ENCODE peak calls at places on chromosome 4, in five cellular contexts. V is HCT116; S is EH; F is adrenal gland; X is activated T-helper 1 cell treated with anti-CD3 and anti-CD28 coated beads, Interleukin-2, amount 50 U/mL, for 16 hours. E is an unnamed sample.

GRCh38 chr4:98166025-98166730 is 22.9 kb upstream of the STPG2 start:
- DNase-seq in V (peak), S (no peak), F (peak), X (no peak), E (peak)

GRCh38 chr4:183588169-183588675 is 70.8 kb downstream of the RWDD4 start:
- DNase-seq in V (no peak), S (peak), F (peak), X (no peak), E (no peak)

GRCh38 chr4:169885893-169886292 is 128.1 kb upstream of the HPF1 start:
- DNase-seq in V (no peak), S (no peak), F (no peak), X (no peak), E (no peak)

GRCh38 chr4:37983951-37984350 is 23.8 kb downstream of the PTTG2 start:
- DNase-seq in V (no peak), S (peak), F (no peak), X (no peak), E (no peak)

GRCh38 chr4:157005193-157005592 is 33.6 kb upstream of the PDGFC start:
- DNase-seq in V (no peak), S (no peak), F (peak), X (no peak), E (no peak)

GRCh38 chr4:159003420-159004253 is 99.2 kb upstream of the RAPGEF2 start:
- DNase-seq in V (no peak), S (peak), F (no peak), X (no peak), E (no peak)

GRCh38 chr4:101711590-101712255 is 78.8 kb upstream of the BANK1 start:
- DNase-seq in V (no peak), S (no peak), F (no peak), X (no peak), E (no peak)

GRCh38 chr4:175378372-175378771 is 433.7 kb downstream of the GPM6A start:
- DNase-seq in V (no peak), S (no peak), F (no peak), X (no peak), E (no peak)

GRCh38 chr4:24809376-24809775 is 14.0 kb downstream of the SOD3 start:
- DNase-seq in V (no peak), S (no peak), F (no peak), X (no peak), E (no peak)

GRCh38 chr4:71466775-71467174 is 128.0 kb downstream of the SLC4A4 start:
- DNase-seq in V (no peak), S (no peak), F (no peak), X (no peak), E (no peak)

GRCh38 chr4:84420608-84421007 is 78.5 kb downstream of the NKX6-1 start:
- DNase-seq in V (no peak), S (no peak), F (no peak), X (no peak), E (no peak)

GRCh38 chr4:56817840-56818491 is 3.5 kb downstream of the SPINK2 start:
- DNase-seq in V (no peak), S (no peak), F (no peak), X (no peak), E (no peak)

GRCh38 chr4:88991746-88992145 is 65.2 kb downstream of the FAM13A start:
- DNase-seq in V (no peak), S (peak), F (no peak), X (no peak), E (no peak)

GRCh38 chr4:55768291-55768690 is 51.3 kb upstream of the EXOC1L start:
- DNase-seq in V (no peak), S (peak), F (no peak), X (no peak), E (no peak)

GRCh38 chr4:2928242-2929155 is 34.7 kb downstream of the NOP14 start:
- DNase-seq in V (no peak), S (no peak), F (peak), X (no peak), E (peak)

GRCh38 chr4:17866790-17867189 is 56.0 kb downstream of the NCAPG start:
- DNase-seq in V (no peak), S (no peak), F (no peak), X (no peak), E (no peak)

GRCh38 chr4:23855912-23856605 is 33.8 kb downstream of the PPARGC1A start:
- DNase-seq in V (no peak), S (no peak), F (no peak), X (no peak), E (no peak)

GRCh38 chr4:185865901-185866328 is 53.9 kb upstream of the SORBS2 start:
- DNase-seq in V (no peak), S (peak), F (no peak), X (no peak), E (no peak)

GRCh38 chr4:54433686-54434085 is 204.6 kb downstream of the PDGFRA start:
- DNase-seq in V (peak), S (peak), F (no peak), X (no peak), E (no peak)

GRCh38 chr4:100008048-100008447 is 58.0 kb upstream of the H2AZ1 start:
- DNase-seq in V (no peak), S (peak), F (no peak), X (no peak), E (no peak)

GRCh38 chr4:140641105-140641555 is 72.4 kb upstream of the UCP1 start:
- DNase-seq in V (no peak), S (no peak), F (no peak), X (no peak), E (no peak)